ENCODE peak calls at places on chromosomes 6 and 20, in eight cellular contexts. K is C1 segment of cervical spinal cord; H is SW480; N is CD4-positive, alpha-beta memory T cell; Y is substantia nigra; I is Ammon's horn; M is activated naive CD4-positive, alpha-beta T cell; B is GM13976. T is an unnamed sample.

GRCh38 chr6:43871933-43872332 is 101.9 kb downstream of the VEGFA start:
- DNase-seq in K (no peak), H (no peak), N (no peak), Y (no peak), I (no peak), M (no peak), B (no peak), T (no peak)

GRCh38 chr6:170206317-170206621 is 84.6 kb downstream of the DLL1 start:
- DNase-seq in K (no peak), H (no peak), N (no peak), Y (no peak), I (no peak), M (no peak), B (no peak), T (no peak)

GRCh38 chr6:15152720-15153119 is 93.1 kb upstream of the JARID2 start:
- DNase-seq in K (no peak), H (no peak), N (no peak), Y (no peak), I (no peak), M (no peak), B (no peak), T (no peak)

GRCh38 chr20:9172908-9173307 is 104.0 kb downstream of the PLCB4 start:
- DNase-seq in K (no peak), H (peak), N (no peak), Y (no peak), I (no peak), M (no peak), B (no peak), T (no peak)

GRCh38 chr6:135227758-135228157 is 46.6 kb downstream of the MYB start:
- DNase-seq in K (no peak), H (no peak), N (no peak), Y (no peak), I (no peak), M (no peak), B (no peak), T (no peak)

GRCh38 chr6:132285004-132285780 is 116.1 kb downstream of the MOXD1 start:
- DNase-seq in K (no peak), H (no peak), N (no peak), Y (no peak), I (no peak), M (no peak), B (no peak), T (no peak)

GRCh38 chr6:33204415-33205171 is at the start of gene HSD17B8:
- DNase-seq in K (peak), H (peak), N (peak), Y (peak), I (peak), M (peak), B (peak), T (peak)

GRCh38 chr6:37077459-37078296 is 72.2 kb downstream of the FGD2 start:
- DNase-seq in K (no peak), H (no peak), N (no peak), Y (peak), I (no peak), M (no peak), B (peak), T (peak)

GRCh38 chr6:157074969-157075368 is 248.3 kb downstream of the TMEM242 start:
- DNase-seq in K (no peak), H (no peak), N (no peak), Y (no peak), I (no peak), M (no peak), B (no peak), T (no peak)

GRCh38 chr20:63117151-63117550 is 98.8 kb downstream of the YTHDF1 start:
- DNase-seq in K (no peak), H (no peak), N (no peak), Y (no peak), I (no peak), M (no peak), B (no peak), T (no peak)

GRCh38 chr6:128111096-128111495 is 210.2 kb upstream of the THEMIS start:
- DNase-seq in K (no peak), H (no peak), N (no peak), Y (no peak), I (no peak), M (no peak), B (no peak), T (no peak)

GRCh38 chr6:166341915-166342292 is 441 bp downstream of the SFT2D1 start:
- DNase-seq in K (no peak), H (no peak), N (no peak), Y (no peak), I (no peak), M (no peak), B (no peak), T (no peak)

GRCh38 chr6:169589699-169590257 is 112.1 kb downstream of the WDR27 start:
- DNase-seq in K (no peak), H (peak), N (no peak), Y (no peak), I (no peak), M (no peak), B (peak), T (no peak)

GRCh38 chr20:18694071-18694470 is 106.2 kb downstream of the DTD1 start:
- DNase-seq in K (no peak), H (no peak), N (no peak), Y (no peak), I (no peak), M (no peak), B (no peak), T (no peak)

GRCh38 chr6:27684264-27685211 is 211.6 kb upstream of the ZNF184 start:
- DNase-seq in K (no peak), H (peak), N (peak), Y (no peak), I (peak), M (no peak), B (peak), T (no peak)

GRCh38 chr6:156889469-156889868 is 112.3 kb downstream of the ARID1B start:
- DNase-seq in K (no peak), H (no peak), N (no peak), Y (no peak), I (no peak), M (no peak), B (no peak), T (no peak)

GRCh38 chr6:1715336-1715735 is 105.6 kb downstream of the FOXC1 start:
- DNase-seq in K (no peak), H (no peak), N (no peak), Y (no peak), I (no peak), M (no peak), B (no peak), T (no peak)

T was measured in Right ventricle myocardium superior.